ENCODE peak calls at places on chromosomes 4 and X, in five cellular contexts. N is K562, R is fibroblast of lung, O is PC-3, H is GM12878. E is an unnamed sample. For H3K4me1, the result is how much of the 10 kb centered on the place peaks cover.

GRCh38 chr4:149638073-149638472 is 177.6 kb downstream of the IQCM start:
- DNase-seq in O (peak), N (no peak), H (no peak), R (peak), E (no peak)

GRCh38 chr4:164748375-164748774 is 5.6 kb upstream of the SMIM31 start:
- DNase-seq in R (peak), H (no peak), N (peak), O (peak), E (no peak)

GRCh38 chrX:11770320-11770719 is 12.3 kb downstream of the MSL3 start:
- DNase-seq in O (peak), N (peak), R (peak), H (peak), E (peak)

GRCh38 chrX:48937065-48937907 is 18.5 kb upstream of the PIM2 start:
- DNase-seq in N (peak), O (no peak), R (peak), H (peak), E (no peak)

GRCh38 chrX:72128881-72129280 is 2.8 kb downstream of the RTL5 start:
- DNase-seq in H (no peak), O (peak), N (peak), R (no peak), E (no peak)

GRCh38 chrX:21412029-21412428 is 37.8 kb downstream of the CNKSR2 start:
- DNase-seq in N (no peak), O (peak), R (peak), H (no peak), E (peak)

GRCh38 chr4:41129936-41130440 is 84.4 kb downstream of the APBB2 start:
- DNase-seq in H (no peak), R (no peak), N (no peak), O (no peak), E (no peak)

GRCh38 chrX:47168495-47169073 is 23.6 kb downstream of the RBM10 start:
- DNase-seq in N (no peak), O (no peak), R (no peak), H (no peak), E (no peak)

GRCh38 chr4:48388504-48389154 is 47.3 kb downstream of the SLAIN2 start:
- DNase-seq in O (no peak), R (peak), H (no peak), N (no peak), E (no peak)

GRCh38 chr4:156638925-156639605 is 332.5 kb downstream of the PDGFC start:
- DNase-seq in R (peak), N (no peak), H (no peak), O (peak), E (no peak)

GRCh38 chr4:141721174-141721573 is 84.8 kb downstream of the IL15 start:
- DNase-seq in O (no peak), N (no peak), H (no peak), R (no peak), E (no peak)

GRCh38 chr4:176830971-176831370 is 38.2 kb upstream of the VEGFC start:
- DNase-seq in R (peak), H (no peak), N (no peak), O (no peak), E (no peak)

GRCh38 chrX:132732236-132732635 is 226.2 kb downstream of the HS6ST2 start:
- DNase-seq in N (no peak), H (no peak), R (no peak), O (no peak), E (no peak)

GRCh38 chr4:169485791-169486742 is 126.3 kb downstream of the NEK1 start:
- DNase-seq in N (no peak), R (peak), H (peak), O (peak), E (no peak)

GRCh38 chrX:119118780-119119395 is 8.7 kb downstream of the KIAA1210 start:
- DNase-seq in R (peak), N (peak), O (peak), H (no peak), E (peak)

GRCh38 chr4:67608047-67608446 is 49.5 kb downstream of the STAP1 start:
- DNase-seq in H (no peak), R (no peak), N (no peak), O (no peak), E (no peak)

GRCh38 chr4:141899541-141899940 is 263.2 kb downstream of the IL15 start:
- DNase-seq in N (no peak), H (no peak), R (no peak), O (peak), E (no peak)

GRCh38 chr4:74958881-74959280 is 26.0 kb downstream of the PARM1 start:
- DNase-seq in N (no peak), R (no peak), H (no peak), O (no peak), E (no peak)

GRCh38 chr4:119834901-119835300 is 206.3 kb upstream of the PDE5A start:
- DNase-seq in R (no peak), H (no peak), N (no peak), O (no peak), E (no peak)

GRCh38 chr4:144374065-144374464 is 233.5 kb upstream of the GYPA start:
- DNase-seq in N (no peak), O (no peak), H (peak), R (no peak), E (no peak)

GRCh38 chr4:169015237-169015636 is 5.2 kb upstream of the CBR4 start:
- DNase-seq in O (no peak), R (no peak), N (no peak), H (no peak), E (no peak)

GRCh38 chrX:153763989-153764755 is at the start of gene PLXNB3:
- DNase-seq in N (peak), H (peak), R (peak), O (peak), E (peak)

GRCh38 chr4:80705311-80705710 is 325.2 kb upstream of the BMP3 start:
- DNase-seq in H (no peak), N (no peak), R (peak), O (no peak), E (no peak)

GRCh38 chrX:40158036-40158706 is 60.4 kb upstream of the BCOR start:
- DNase-seq in N (no peak), H (no peak), R (no peak), O (peak), E (no peak)

GRCh38 chr4:40564815-40565505 is 64.7 kb downstream of the RBM47 start:
- DNase-seq in R (no peak), O (no peak), H (no peak), N (no peak), E (no peak)

DNA sequence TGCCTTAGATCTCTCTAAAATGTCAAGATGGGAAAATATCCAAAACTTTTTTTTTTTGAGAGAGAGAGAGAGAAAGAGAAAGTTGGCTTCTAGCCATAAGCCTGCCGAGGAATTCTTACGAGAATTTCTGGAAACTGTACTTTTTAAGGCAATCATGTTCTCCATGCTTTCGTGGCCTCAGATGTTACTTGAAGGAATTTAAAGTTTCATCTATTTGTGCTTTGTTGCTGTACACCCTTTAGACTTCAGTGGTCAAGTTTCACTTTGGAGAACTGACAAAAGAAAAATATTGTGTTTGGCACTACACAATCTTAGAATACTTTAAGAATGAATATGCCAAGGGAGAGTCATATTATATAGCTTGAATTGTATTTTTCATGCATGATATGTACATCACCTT is 53.9 kb downstream of the FAT4 start:
- DNase-seq in O (peak), R (peak), N (no peak), H (no peak), E (no peak)
- H3K4me3 ChIP-seq in O (peak), R (peak), N (no peak), H (no peak), E (peak)

GRCh38 chr4:187608001-187608421 is 387.6 kb upstream of the ZFP42 start:
- DNase-seq in O (peak), H (no peak), R (peak), N (no peak), E (no peak)

GRCh38 chr4:187602339-187603092 is 393.1 kb upstream of the ZFP42 start:
- DNase-seq in N (no peak), O (peak), H (no peak), R (peak), E (no peak)

GRCh38 chr4:187604984-187605383 is 390.6 kb upstream of the ZFP42 start:
- DNase-seq in R (no peak), N (no peak), H (no peak), O (no peak), E (no peak)

GRCh38 chr4:187603093-187603395 is 392.5 kb upstream of the ZFP42 start:
- DNase-seq in O (no peak), H (no peak), N (no peak), R (peak), E (no peak)

GRCh38 chr4:187606581-187606980 is 389.0 kb upstream of the ZFP42 start:
- DNase-seq in O (peak), R (peak), H (no peak), N (peak), E (peak)
- H3K4me1 ChIP-seq in O (under half), R (under half), H (under half), N (under half), E (under half)

DNA sequence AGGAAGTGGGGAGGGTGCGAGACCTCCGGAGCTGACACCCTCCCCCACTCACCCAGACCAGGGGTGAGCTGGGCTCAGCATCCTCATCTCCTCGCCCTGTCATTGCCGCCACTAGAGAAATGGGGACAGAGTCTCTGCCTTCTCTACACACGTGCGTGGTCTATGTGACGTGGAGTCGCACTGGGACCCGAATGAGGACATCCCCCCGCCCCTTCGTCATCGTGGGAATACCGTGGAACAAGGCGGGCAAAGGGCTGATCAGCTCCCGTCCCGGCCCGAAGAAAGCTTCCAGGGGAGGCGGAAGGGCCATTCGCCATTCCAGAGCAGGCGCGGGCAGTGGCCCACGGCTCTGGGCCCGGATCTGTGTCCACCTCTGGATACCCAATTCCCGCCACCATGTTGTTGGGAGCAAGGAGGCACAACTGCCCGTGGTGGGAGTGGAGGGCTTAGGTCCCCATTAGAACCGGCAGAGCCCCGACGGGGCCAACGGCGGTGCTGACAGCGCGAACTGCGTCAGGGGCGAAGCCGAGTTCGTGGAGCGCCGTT is 12.0 kb downstream of the HMX1 start:
- DNase-seq in H (no peak), O (no peak), N (no peak), R (no peak), E (no peak)
- TF ChIP-seq EZH2 in H (no peak), O (no peak), N (no peak), R (peak), E (no peak)

GRCh38 chrX:101081257-101081656 is 2.6 kb downstream of the TMEM35A start:
- DNase-seq in O (no peak), N (no peak), H (no peak), R (peak), E (no peak)

GRCh38 chrX:101078716-101079115 is at the start of gene TMEM35A:
- DNase-seq in R (peak), N (no peak), O (no peak), H (no peak), E (no peak)

GRCh38 chrX:101079223-101079622 is 544 bp downstream of the TMEM35A start:
- DNase-seq in N (no peak), H (no peak), O (no peak), R (peak), E (no peak)

GRCh38 chrX:101079736-101080135 is 1.1 kb downstream of the TMEM35A start:
- DNase-seq in N (no peak), R (no peak), H (no peak), O (no peak), E (no peak)

GRCh38 chrX:101080326-101080725 is 1.6 kb downstream of the TMEM35A start:
- DNase-seq in R (no peak), H (no peak), N (no peak), O (no peak), E (no peak)
- H3K4me3 ChIP-seq in R (peak), H (no peak), N (no peak), O (no peak), E (no peak)

E was measured in keratinocyte.